ENCODE peak calls at places on chromosomes 1 and 21, in ten cellular contexts. C is foreskin keratinocyte; X is SK-N-SH treated with all-trans-retinoic acid at 6 μM for 48 hours; E is central memory CD8-positive, alpha-beta T cell; P is stimulated activated naive CD8-positive, alpha-beta T cell treated with anti-CD3 and anti-CD28 coated beads, Interleukin-15, amount 100 ng/mL, for 72 hours; Q is stimulated activated effector memory CD8-positive, alpha-beta T cell treated with anti-CD3 and anti-CD28 coated beads, Interleukin-12 subunit alpha, Interleukin-12 subunit beta, amount 100 ng/mL, for 72 hours; F is T-helper 17 cell; J is A549; Y is mucosa of descending colon; W is HepG2. N is an unnamed sample.

GRCh38 chr1:41722184-41722583 is 196.5 kb downstream of the HIVEP3 start:
- ATAC-seq in Y (no peak), P (no peak), F (no peak), X (no peak), W (no peak), Q (no peak), J (no peak), E (no peak), C (no peak), N (no peak)

GRCh38 chr1:177848577-177848976 is 121.3 kb downstream of the SEC16B start:
- ATAC-seq in C (peak), W (no peak), Y (no peak), J (no peak), P (no peak), E (no peak), F (no peak), Q (no peak), X (no peak), N (no peak)

GRCh38 chr1:151405167-151405951 is 6.0 kb downstream of the PSMB4 start:
- ATAC-seq in E (no peak), Q (no peak), W (no peak), Y (no peak), C (no peak), X (no peak), F (no peak), J (no peak), P (peak), N (no peak)

GRCh38 chr1:162632234-162632666 is at the start of gene DDR2:
- ATAC-seq in X (peak), P (no peak), W (no peak), J (no peak), Q (no peak), C (no peak), F (no peak), E (no peak), Y (peak), N (no peak)

GRCh38 chr1:235315735-235316134 is 12.2 kb downstream of the ARID4B start:
- ATAC-seq in X (no peak), J (no peak), E (no peak), P (no peak), F (no peak), Y (no peak), C (no peak), W (no peak), Q (no peak), N (no peak)

GRCh38 chr1:32204943-32205361 is 519 bp upstream of the IQCC start:
- ATAC-seq in Y (peak), E (no peak), Q (no peak), P (no peak), X (no peak), J (no peak), C (no peak), W (no peak), F (no peak), N (no peak)

GRCh38 chr1:151512801-151513625 is 1.8 kb downstream of the CGN start:
- ATAC-seq in F (no peak), E (no peak), X (no peak), P (no peak), W (peak), Y (peak), J (no peak), Q (no peak), C (peak), N (no peak)

GRCh38 chr1:2229921-2230700 is 2.0 kb downstream of the SKI start:
- ATAC-seq in X (peak), J (no peak), P (no peak), C (no peak), Q (no peak), F (no peak), E (no peak), W (no peak), Y (no peak), N (no peak)

GRCh38 chr1:114454539-114454938 is 56.5 kb downstream of the TRIM33 start:
- ATAC-seq in Q (no peak), P (no peak), E (no peak), X (no peak), C (no peak), Y (no peak), J (no peak), W (no peak), F (no peak), N (no peak)

GRCh38 chr1:170562644-170563338 is 30.8 kb downstream of the GORAB start:
- ATAC-seq in F (no peak), X (peak), C (peak), P (peak), Y (peak), Q (peak), W (peak), E (no peak), J (no peak), N (no peak)

GRCh38 chr1:93692451-93692861 is 10.8 kb upstream of the BCAR3 start:
- ATAC-seq in F (no peak), Y (peak), E (no peak), X (peak), C (peak), Q (no peak), W (no peak), J (peak), P (no peak), N (no peak)

GRCh38 chr1:108504447-108504846 is 54.3 kb downstream of the NBPF6 start:
- ATAC-seq in W (no peak), E (peak), C (no peak), P (peak), X (no peak), Q (peak), Y (no peak), J (no peak), F (peak), N (peak)

GRCh38 chr1:218292515-218292914 is 7.4 kb downstream of the RRP15 start:
- ATAC-seq in W (no peak), E (no peak), Q (no peak), X (no peak), F (no peak), P (no peak), Y (no peak), J (no peak), C (no peak), N (no peak)

GRCh38 chr1:224632381-224632871 is 16.3 kb downstream of the CNIH3 start:
- ATAC-seq in P (no peak), Y (no peak), W (no peak), F (no peak), J (no peak), E (no peak), Q (no peak), C (no peak), X (peak), N (no peak)

GRCh38 chr1:206941766-206942418 is 4.4 kb downstream of the PIGR start:
- ATAC-seq in Q (no peak), J (no peak), Y (peak), X (no peak), E (no peak), P (no peak), F (no peak), C (no peak), W (no peak), N (no peak)

GRCh38 chr21:38669186-38669585 is 136.5 kb upstream of the ETS2 start:
- ATAC-seq in Y (peak), J (peak), C (peak), W (peak), F (no peak), X (peak), E (no peak), P (peak), Q (no peak), N (no peak)

GRCh38 chr21:45087022-45087823 is 12.8 kb downstream of the ADARB1 start:
- ATAC-seq in P (peak), W (no peak), E (peak), Y (peak), F (peak), Q (peak), J (no peak), X (no peak), C (no peak), N (peak)

GRCh38 chr1:153152481-153152880 is 1.8 kb upstream of the SPRR2G start:
- ATAC-seq in E (no peak), J (no peak), Q (no peak), Y (no peak), X (no peak), F (no peak), C (no peak), W (no peak), P (no peak), N (no peak)

GRCh38 chr1:110668523-110668922 is 6.2 kb downstream of the KCNA3 start:
- ATAC-seq in E (peak), Y (no peak), X (no peak), J (no peak), Q (peak), F (peak), C (no peak), P (peak), W (no peak), N (no peak)

GRCh38 chr1:38908821-38909220 is 27.4 kb upstream of the GJA9 start:
- ATAC-seq in X (no peak), C (no peak), W (no peak), Y (no peak), F (no peak), Q (no peak), P (no peak), J (no peak), E (no peak), N (no peak)

GRCh38 chr21:31181089-31181757 is 142.9 kb upstream of the KRTAP19-8 start:
- ATAC-seq in J (no peak), P (no peak), Y (no peak), Q (no peak), F (peak), W (no peak), C (no peak), E (peak), X (no peak), N (no peak)

GRCh38 chr1:117541003-117541402 is 64.8 kb upstream of the TENT5C start:
- ATAC-seq in E (no peak), P (peak), C (peak), X (no peak), F (no peak), W (no peak), Y (no peak), Q (no peak), J (no peak), N (no peak)

GRCh38 chr1:172874950-172875349 is 175.8 kb downstream of the TNFSF18 start:
- ATAC-seq in E (no peak), P (peak), F (peak), J (no peak), Q (peak), Y (no peak), X (peak), C (peak), W (no peak), N (peak)

GRCh38 chr1:169873582-169874200 is 20.0 kb downstream of the SCYL3 start:
- ATAC-seq in C (no peak), W (no peak), X (peak), E (no peak), Q (no peak), F (no peak), P (no peak), Y (no peak), J (no peak), N (no peak)

GRCh38 chr1:64060611-64061302 is 142.7 kb upstream of the UBE2U start:
- ATAC-seq in W (no peak), Y (no peak), X (no peak), Q (no peak), C (no peak), F (no peak), E (no peak), J (no peak), P (no peak), N (no peak)

GRCh38 chr1:117106478-117106877 is 15.1 kb downstream of the TRIM45 start:
- ATAC-seq in C (peak), W (no peak), X (no peak), Q (peak), E (no peak), F (peak), Y (no peak), P (peak), J (no peak), N (no peak)

GRCh38 chr1:25724986-25725385 is 75.0 kb upstream of the SELENON start:
- ATAC-seq in J (no peak), X (no peak), Y (no peak), Q (no peak), P (no peak), W (no peak), E (no peak), F (no peak), C (no peak), N (no peak)

N was measured in stimulated activated memory B cell treated with anti-CD40 and anti-IgM and Interleukin-4, amounts not matched to agents 10 μg/mL and 1 μg/mL and 100 μg/mL, for 72 hours.